ENCODE peak calls at places on chromosomes 6 and 20, in five cellular contexts. W is type B pancreatic cell; C is activated CD8-positive, alpha-beta T cell treated with anti-CD3 and anti-CD28 coated beads for 36 hours; J is BJ; N is HFF-Myc. K is an unnamed sample.

GRCh38 chr6:112781236-112781635 is 434.1 kb downstream of the RFPL4B start:
- DNase-seq in N (no peak), C (no peak), W (no peak), J (no peak), K (no peak)

GRCh38 chr6:136772685-136773472 is 19.4 kb downstream of the MAP3K5 start:
- DNase-seq in C (no peak), N (no peak), J (no peak), W (no peak), K (peak)

GRCh38 chr6:53598584-53598983 is 53.7 kb upstream of the GCLC start:
- DNase-seq in J (no peak), C (no peak), W (no peak), N (no peak), K (no peak)

GRCh38 chr20:9319687-9320384 is 194.6 kb upstream of the LAMP5 start:
- DNase-seq in N (no peak), C (peak), W (no peak), J (no peak), K (no peak)

GRCh38 chr20:21623074-21623780 is 82.2 kb upstream of the PAX1 start:
- DNase-seq in C (no peak), W (no peak), N (no peak), J (no peak), K (no peak)

GRCh38 chr6:132919476-132919875 is 105.1 kb downstream of the RPS12 start:
- DNase-seq in J (peak), W (no peak), C (no peak), N (peak), K (no peak)

GRCh38 chr20:63697868-63698545 is 1.6 kb downstream of the TNFRSF6B start:
- DNase-seq in W (no peak), N (no peak), J (no peak), C (no peak), K (no peak)

GRCh38 chr20:42688576-42688975 is 501.1 kb downstream of the PTPRT start:
- DNase-seq in W (no peak), C (no peak), N (no peak), J (no peak), K (no peak)

GRCh38 chr20:17651761-17652388 is 30.2 kb downstream of the RRBP1 start:
- DNase-seq in N (no peak), J (no peak), W (no peak), C (peak), K (no peak)
- TF ChIP-seq CTCF in N (no peak), J (no peak), W (no peak), C (no peak), K (peak)

GRCh38 chr20:57998981-57999464 is 229.4 kb downstream of the ANKRD60 start:
- DNase-seq in N (no peak), W (no peak), C (no peak), J (no peak), K (no peak)

GRCh38 chr20:57999465-58000111 is 228.9 kb downstream of the ANKRD60 start:
- DNase-seq in N (no peak), J (no peak), C (no peak), W (no peak), K (no peak)

GRCh38 chr20:57996936-57997629 is 231.4 kb downstream of the ANKRD60 start:
- DNase-seq in C (peak), W (no peak), J (peak), N (peak), K (no peak)

GRCh38 chr20:57996465-57996864 is 232.0 kb downstream of the ANKRD60 start:
- DNase-seq in N (no peak), J (no peak), W (no peak), C (no peak), K (no peak)

DNA sequence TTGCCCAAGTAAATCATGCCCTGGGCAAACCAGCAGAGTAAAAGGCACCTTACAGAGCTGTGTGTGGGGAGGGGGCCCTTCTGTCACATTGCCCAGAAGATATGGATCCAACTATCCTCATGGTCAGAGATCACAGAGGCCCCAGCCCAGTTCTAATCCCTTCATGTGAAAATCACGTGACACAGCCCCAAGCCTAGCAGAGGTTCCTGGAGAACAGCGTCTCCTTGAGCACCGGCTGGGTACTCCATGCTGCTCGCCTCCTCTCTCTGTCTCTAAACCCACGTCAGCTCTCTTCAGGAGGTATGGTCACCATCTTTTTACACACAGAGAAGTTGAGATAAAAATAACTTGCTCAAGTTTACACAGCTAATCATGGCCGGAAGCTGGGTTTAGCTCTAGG is 230.2 kb downstream of the ANKRD60 start:
- DNase-seq in J (no peak), C (no peak), W (no peak), N (no peak), K (no peak)
- TF ChIP-seq CTCF in J (no peak), C (no peak), W (no peak), N (no peak), K (no peak)

DNA sequence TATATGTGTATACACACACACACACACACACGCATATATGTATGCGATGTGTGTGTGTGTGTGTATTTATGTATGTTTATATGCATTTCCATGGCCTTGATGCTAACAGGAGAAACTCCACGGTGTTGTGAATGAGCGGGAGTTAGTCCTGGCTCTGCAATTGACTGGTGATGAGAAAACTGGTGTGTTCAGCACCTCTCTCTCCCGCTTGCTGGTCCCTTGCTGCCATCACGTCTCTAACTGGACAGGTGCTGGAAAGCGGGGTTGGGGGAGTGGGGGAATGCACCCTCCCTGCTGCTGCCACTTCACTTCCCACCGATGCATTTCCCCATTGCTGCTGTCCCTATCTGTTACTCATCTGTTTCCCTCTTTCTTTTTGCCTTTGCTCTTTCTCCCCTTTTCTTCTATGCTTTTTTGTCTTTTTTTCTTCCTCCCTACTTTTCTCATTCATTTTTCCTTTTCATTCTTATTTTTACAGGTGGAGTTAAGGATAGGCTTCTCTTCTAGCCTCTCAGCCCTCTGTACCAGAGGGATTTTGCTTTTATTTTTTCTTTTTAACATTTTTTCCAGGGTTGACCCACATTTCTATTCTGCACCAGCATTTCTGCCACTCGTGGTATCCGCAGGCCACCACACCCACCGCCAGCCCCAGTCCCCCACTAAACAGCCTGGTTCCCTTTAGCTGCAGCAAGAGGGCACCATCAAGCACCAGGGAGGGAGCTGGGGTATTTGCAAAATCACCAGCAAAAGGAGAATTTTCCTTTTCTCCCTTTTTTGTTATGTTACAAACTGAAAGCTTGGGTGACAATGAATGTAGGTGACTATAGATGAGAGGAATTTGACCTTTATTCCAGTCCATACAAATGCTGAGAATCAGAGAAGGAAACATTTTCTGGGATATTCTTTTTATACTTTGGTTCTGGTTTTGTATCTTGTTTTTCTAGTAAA is 115.6 kb downstream of the TCP11 start:
- DNase-seq in W (peak), C (no peak), N (no peak), J (no peak), K (no peak)
- TF ChIP-seq CTCF in W (no peak), C (no peak), N (peak), J (peak), K (peak)

GRCh38 chr6:116876635-116877611 is at the start of gene RFX6:
- DNase-seq in N (no peak), C (no peak), W (no peak), J (no peak), K (peak)

GRCh38 chr6:116884530-116884929 is 7.5 kb downstream of the RFX6 start:
- DNase-seq in C (no peak), J (no peak), N (no peak), W (no peak), K (no peak)

GRCh38 chr6:116877743-116878142 is 701 bp downstream of the RFX6 start:
- DNase-seq in N (no peak), C (no peak), W (no peak), J (no peak), K (no peak)

GRCh38 chr6:116883005-116883404 is 6.0 kb downstream of the RFX6 start:
- DNase-seq in W (no peak), N (no peak), J (no peak), C (no peak), K (no peak)

GRCh38 chr6:116881236-116881635 is 4.2 kb downstream of the RFX6 start:
- DNase-seq in J (no peak), N (no peak), W (no peak), C (no peak), K (no peak)
- TF ChIP-seq CTCF in J (peak), N (no peak), W (peak), C (no peak), K (no peak)

GRCh38 chr20:36745927-36746659 is at the start of gene NDRG3:
- DNase-seq in N (peak), J (peak), C (peak), W (peak), K (peak)
- TF ChIP-seq CTCF in N (no peak), J (no peak), C (no peak), W (peak), K (peak)